ENCODE peak calls at places on chromosome 20, in eight cellular contexts. T is heart left ventricle, G is HFFc6, M is lower leg skin, W is left lung, O is brain microvascular endothelial cell, U is fibroblast of the aortic adventitia, E is GM23338. R is an unnamed sample.

GRCh38 chr20:20547876-20548266 is 164.6 kb downstream of the RALGAPA2 start:
- DNase-seq in T (no peak), U (no peak), W (no peak), O (no peak), M (no peak), G (no peak), E (no peak), R (no peak)

GRCh38 chr20:59770270-59770669 is 163.2 kb downstream of the SYCP2 start:
- DNase-seq in G (no peak), M (no peak), W (peak), E (peak), U (no peak), O (no peak), T (no peak), R (no peak)

GRCh38 chr20:53833333-53834043 is 236.9 kb downstream of the BCAS1 start:
- DNase-seq in G (no peak), M (no peak), E (no peak), T (no peak), W (no peak), U (no peak), O (no peak), R (no peak)

GRCh38 chr20:45337367-45338120 is 10.7 kb downstream of the SDC4 start:
- DNase-seq in W (peak), G (peak), T (peak), E (no peak), U (peak), M (no peak), O (peak), R (no peak)

GRCh38 chr20:23106271-23106851 is 20.2 kb upstream of the CD93 start:
- DNase-seq in W (no peak), E (peak), M (no peak), U (no peak), T (peak), O (no peak), G (no peak), R (no peak)

GRCh38 chr20:11232896-11233295 is 559.1 kb upstream of the JAG1 start:
- DNase-seq in G (no peak), M (no peak), U (no peak), E (no peak), W (no peak), O (no peak), T (no peak), R (no peak)

GRCh38 chr20:32501709-32502108 is 83.4 kb downstream of the NOL4L start:
- DNase-seq in G (peak), W (no peak), M (no peak), E (no peak), T (no peak), U (no peak), O (no peak), R (no peak)

GRCh38 chr20:34604980-34605788 is 46.7 kb downstream of the MAP1LC3A start:
- DNase-seq in M (no peak), E (no peak), W (no peak), O (peak), U (peak), T (peak), G (no peak), R (peak)

GRCh38 chr20:4328541-4328940 is 313.2 kb upstream of the RNF24 start:
- DNase-seq in W (no peak), M (no peak), U (no peak), E (no peak), T (no peak), O (no peak), G (no peak), R (peak)

GRCh38 chr20:58906894-58907293 is 54.4 kb downstream of the GNAS start:
- DNase-seq in W (no peak), E (no peak), G (peak), M (no peak), T (no peak), U (peak), O (peak), R (peak)

GRCh38 chr20:40689943-40690835 is 1.2 kb upstream of the MAFB start:
- DNase-seq in U (peak), T (peak), G (peak), E (peak), M (peak), O (peak), W (peak), R (peak)

GRCh38 chr20:57384486-57384885 is 6.7 kb upstream of the RBM38 start:
- DNase-seq in U (no peak), M (no peak), W (peak), T (no peak), E (no peak), O (no peak), G (no peak), R (no peak)

GRCh38 chr20:2203436-2203835 is 92.4 kb upstream of the TGM3 start:
- DNase-seq in U (no peak), G (no peak), T (no peak), W (no peak), M (no peak), E (no peak), O (no peak), R (no peak)

GRCh38 chr20:36957875-36958667 is 6.6 kb upstream of the SAMHD1 start:
- DNase-seq in O (no peak), U (no peak), W (no peak), G (no peak), E (no peak), T (peak), M (no peak), R (no peak)

GRCh38 chr20:62885808-62886708 is 24.4 kb upstream of the TCFL5 start:
- DNase-seq in M (no peak), E (no peak), O (no peak), G (no peak), W (peak), U (no peak), T (no peak), R (no peak)

GRCh38 chr20:33732166-33732970 is 572 bp downstream of the ZNF341 start:
- DNase-seq in E (peak), G (peak), M (peak), W (peak), O (peak), U (peak), T (peak), R (peak)

GRCh38 chr20:46127396-46128010 is 9.4 kb downstream of the CD40 start:
- DNase-seq in G (no peak), M (no peak), T (no peak), W (no peak), E (no peak), U (no peak), O (no peak), R (no peak)

GRCh38 chr20:4726710-4727391 is 5.1 kb downstream of the PRND start:
- DNase-seq in W (no peak), G (peak), O (peak), T (no peak), E (no peak), M (no peak), U (peak), R (no peak)

GRCh38 chr20:50577175-50578018 is 67.2 kb downstream of the PTPN1 start:
- DNase-seq in M (no peak), G (no peak), O (no peak), T (peak), U (no peak), W (no peak), E (no peak), R (no peak)

GRCh38 chr20:51333971-51334370 is 208.5 kb downstream of the NFATC2 start:
- DNase-seq in W (no peak), E (no peak), O (no peak), U (no peak), T (no peak), G (no peak), M (no peak), R (no peak)

GRCh38 chr20:59783020-59784010 is 150.1 kb downstream of the SYCP2 start:
- DNase-seq in U (peak), M (peak), W (no peak), O (peak), T (no peak), G (no peak), E (peak), R (peak)

GRCh38 chr20:6426287-6426891 is 303.6 kb upstream of the FERMT1 start:
- DNase-seq in U (no peak), M (no peak), W (no peak), T (no peak), O (no peak), E (no peak), G (no peak), R (no peak)

GRCh38 chr20:61297981-61298380 is 45.9 kb downstream of the CDH4 start:
- DNase-seq in W (no peak), T (no peak), U (peak), G (no peak), M (no peak), E (no peak), O (peak), R (no peak)

GRCh38 chr20:50187403-50188051 is 3.1 kb upstream of the CEBPB start:
- DNase-seq in M (peak), G (no peak), U (peak), E (peak), W (peak), O (peak), T (no peak), R (no peak)

GRCh38 chr20:49811825-49812462 is 684 bp upstream of the SLC9A8 start:
- DNase-seq in O (peak), W (no peak), U (peak), G (peak), T (no peak), M (no peak), E (no peak), R (no peak)

GRCh38 chr20:4944918-4945317 is 56.4 kb downstream of the SLC23A2 start:
- DNase-seq in E (no peak), M (no peak), G (no peak), O (no peak), T (no peak), W (no peak), U (no peak), R (no peak)

GRCh38 chr20:34558320-34559202 is at the start of gene MAP1LC3A:
- DNase-seq in M (peak), W (peak), T (peak), O (peak), G (peak), U (peak), E (peak), R (peak)

GRCh38 chr20:59939052-59939878 is 840 bp downstream of the PPP1R3D start:
- DNase-seq in W (peak), M (no peak), O (no peak), G (no peak), U (peak), T (peak), E (peak), R (no peak)

GRCh38 chr20:46568570-46569129 is 18.2 kb upstream of the OCSTAMP start:
- DNase-seq in O (peak), U (peak), W (peak), G (peak), T (peak), E (no peak), M (peak), R (no peak)

GRCh38 chr20:37414636-37415035 is 68.7 kb downstream of the SRC start:
- DNase-seq in M (no peak), O (no peak), U (no peak), T (no peak), G (no peak), E (no peak), W (peak), R (no peak)

GRCh38 chr20:50900261-50900660 is 31.0 kb downstream of the ADNP start:
- DNase-seq in U (no peak), G (no peak), O (no peak), T (no peak), E (no peak), M (no peak), W (no peak), R (no peak)

GRCh38 chr20:52614036-52614863 is 357.9 kb upstream of the TSHZ2 start:
- DNase-seq in W (no peak), M (no peak), U (no peak), E (no peak), G (no peak), O (no peak), T (no peak), R (no peak)
- TF ChIP-seq CTCF in W (no peak), M (no peak), U (no peak), E (no peak), G (no peak), O (no peak), T (no peak), R (no peak)

GRCh38 chr20:24962510-24962909 is 13.4 kb downstream of the CST7 start:
- DNase-seq in M (no peak), G (no peak), U (no peak), E (no peak), T (no peak), W (no peak), O (no peak), R (no peak)
- TF ChIP-seq CTCF in M (no peak), G (no peak), U (no peak), E (no peak), T (no peak), W (no peak), O (no peak), R (no peak)

GRCh38 chr20:39289316-39289715 is 327.2 kb downstream of the DHX35 start:
- DNase-seq in O (no peak), U (no peak), E (peak), T (no peak), M (no peak), W (no peak), G (no peak), R (no peak)
- TF ChIP-seq CTCF in O (peak), U (no peak), E (peak), T (no peak), M (no peak), W (no peak), G (no peak), R (peak)

GRCh38 chr20:30599990-30600389 is 657.5 kb upstream of the DEFB115 start:
- DNase-seq in T (no peak), U (no peak), W (no peak), E (no peak), M (no peak), G (no peak), O (no peak), R (no peak)
- TF ChIP-seq CTCF in T (no peak), U (no peak), W (no peak), E (no peak), M (no peak), G (no peak), O (no peak), R (no peak)